ENCODE peak calls at places on chromosome 6, in nine cellular contexts. Q, X, V, O, F, R, S, W and T are unnamed samples.

GRCh38 chr6:24761193-24761835 is 13.4 kb upstream of the GMNN start:
- DNase-seq in F (peak; percentile 28), R (no peak), O (peak; percentile 10), S (no peak), Q (no peak), W (no peak), X (no peak), V (no peak), T (no peak)

GRCh38 chr6:67094431-67094830 is 1387.4 kb upstream of the EYS start:
- DNase-seq in F (no peak), R (no peak), O (no peak), V (no peak), Q (no peak), S (no peak), X (no peak), W (no peak), T (no peak)

GRCh38 chr6:1136415-1136774 is 175.5 kb upstream of the FOXQ1 start:
- DNase-seq in Q (peak; percentile 22), X (no peak), F (no peak), V (no peak), S (no peak), O (no peak), W (no peak), R (no peak), T (peak; percentile 82)

GRCh38 chr6:27568226-27568889 is 95.5 kb upstream of the ZNF184 start:
- DNase-seq in W (no peak), R (no peak), V (no peak), F (no peak), Q (no peak), X (no peak), O (no peak), S (no peak), T (peak; percentile 42)

GRCh38 chr6:128114164-128114563 is 213.3 kb upstream of the THEMIS start:
- DNase-seq in S (no peak), X (no peak), F (no peak), R (no peak), Q (no peak), V (no peak), W (no peak), O (no peak), T (no peak)

GRCh38 chr6:70901324-70901723 is 55.5 kb downstream of the B3GAT2 start:
- DNase-seq in S (no peak), V (no peak), W (no peak), Q (no peak), O (no peak), F (no peak), X (no peak), R (peak; percentile 4), T (peak; percentile 11)

GRCh38 chr6:127971945-127972391 is 71.1 kb upstream of the THEMIS start:
- DNase-seq in F (no peak), O (peak; percentile 21), S (no peak), X (no peak), V (no peak), R (no peak), Q (no peak), W (no peak), T (peak; percentile 35)

GRCh38 chr6:43668151-43669028 is 19.2 kb downstream of the MRPS18A start:
- DNase-seq in S (peak; percentile 73), X (peak; percentile 75), O (peak; percentile 68), R (peak; percentile 56), W (no peak), Q (peak; percentile 84), V (peak; percentile 77), F (peak; percentile 70), T (peak; percentile 67)

GRCh38 chr6:113860165-113860955 is 3.2 kb downstream of the MARCKS start:
- DNase-seq in X (peak; percentile 18), V (peak; percentile 67), O (peak; percentile 20), Q (peak; percentile 40), R (no peak), W (no peak), S (no peak), F (peak; percentile 28), T (peak; percentile 44)

GRCh38 chr6:17178754-17179153 is 76.9 kb downstream of the STMND1 start:
- DNase-seq in O (no peak), V (no peak), Q (no peak), X (no peak), R (no peak), S (no peak), W (no peak), F (no peak), T (no peak)

GRCh38 chr6:49499121-49499520 is 602 bp upstream of the GLYATL3 start:
- DNase-seq in X (no peak), V (no peak), W (no peak), S (no peak), Q (no peak), F (no peak), R (no peak), O (no peak), T (no peak)

GRCh38 chr6:26457796-26458688 is at the start of gene BTN2A1:
- DNase-seq in R (peak; percentile 84), X (peak; percentile 79), F (peak; percentile 81), O (peak; percentile 90), S (peak; percentile 76), Q (peak; percentile 83), W (peak; percentile 33), V (peak; percentile 73), T (peak; percentile 94)
- TF ChIP-seq CTCF in R (no peak), X (no peak), F (no peak), O (no peak), S (no peak), Q (no peak), W (no peak), V (no peak), T (no peak)

GRCh38 chr6:14283600-14284235 is 166.1 kb downstream of the CD83 start:
- DNase-seq in S (no peak), W (no peak), R (no peak), Q (no peak), V (no peak), F (no peak), O (no peak), X (no peak), T (peak; percentile 48)
- TF ChIP-seq CTCF in S (no peak), W (no peak), R (peak; percentile 15), Q (no peak), V (no peak), F (no peak), O (no peak), X (no peak), T (no peak)

GRCh38 chr6:3235969-3236368 is 8.5 kb upstream of the TUBB2B start:
- DNase-seq in Q (no peak), S (no peak), O (peak; percentile 39), F (no peak), X (no peak), V (no peak), W (no peak), R (no peak), T (no peak)

GRCh38 chr6:3235486-3235885 is 8.0 kb upstream of the TUBB2B start:
- DNase-seq in V (no peak), Q (no peak), R (no peak), S (no peak), X (no peak), W (no peak), F (no peak), O (peak; percentile 58), T (no peak)

GRCh38 chr6:3240595-3240994 is 13.1 kb upstream of the TUBB2B start:
- DNase-seq in Q (no peak), W (no peak), O (no peak), S (no peak), V (no peak), R (no peak), X (no peak), F (no peak), T (no peak)

GRCh38 chr6:3237761-3238662 is 10.6 kb upstream of the TUBB2B start:
- DNase-seq in Q (no peak), V (no peak), O (peak; percentile 46), F (no peak), R (no peak), W (no peak), S (no peak), X (no peak), T (no peak)

DNA sequence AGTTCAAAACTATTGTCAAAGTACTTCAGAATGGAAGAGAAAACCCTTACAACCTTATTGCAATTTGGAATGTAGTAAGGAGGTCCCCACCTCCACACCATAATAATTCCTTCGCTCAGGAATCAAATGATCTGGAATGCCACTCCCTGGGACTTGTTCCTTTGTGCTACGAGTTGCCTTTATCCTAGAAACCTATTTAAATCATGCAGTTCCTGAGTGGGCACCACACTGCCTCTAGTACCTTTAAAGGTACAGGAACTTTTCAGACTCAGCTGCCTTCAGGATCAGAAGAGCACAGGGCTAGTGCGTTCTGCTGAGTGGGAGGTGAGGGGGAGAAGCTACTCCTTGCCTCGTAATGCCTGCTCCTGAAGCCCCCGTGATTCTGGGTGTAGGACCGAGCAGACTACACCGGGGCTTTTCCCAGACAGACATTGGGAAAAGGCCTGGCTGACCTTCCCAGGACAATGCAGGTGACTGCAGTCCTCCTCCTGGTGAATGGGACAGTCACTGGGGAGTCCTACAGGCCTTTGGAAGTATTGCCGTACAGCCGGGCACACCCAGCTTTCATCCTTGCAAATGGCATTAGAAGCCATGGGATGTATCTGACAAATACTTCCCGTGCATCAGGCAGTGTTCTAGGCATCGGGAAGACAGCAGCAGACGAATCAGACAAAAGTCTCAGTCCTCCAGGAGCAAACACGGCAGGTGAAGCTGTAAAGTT is 11.8 kb upstream of the TUBB2B start:
- DNase-seq in Q (no peak), V (no peak), F (no peak), O (no peak), R (peak; percentile 49), X (no peak), S (no peak), W (no peak), T (no peak)
- TF ChIP-seq CTCF in Q (no peak), V (no peak), F (no peak), O (no peak), R (no peak), X (no peak), S (no peak), W (no peak), T (no peak)

GRCh38 chr6:131914234-131914633 is 36.9 kb downstream of the CCN2 start:
- DNase-seq in F (no peak), S (no peak), X (no peak), Q (no peak), W (no peak), V (no peak), O (no peak), R (no peak), T (peak; percentile 26)

GRCh38 chr6:131909408-131910218 is 41.6 kb downstream of the CCN2 start:
- DNase-seq in V (peak; percentile 76), Q (peak; percentile 58), X (peak; percentile 61), O (peak; percentile 69), S (no peak), R (peak; percentile 57), F (peak; percentile 89), W (peak; percentile 84), T (peak; percentile 86)

GRCh38 chr6:131911951-131912350 is 39.2 kb downstream of the CCN2 start:
- DNase-seq in W (no peak), X (no peak), F (no peak), V (no peak), Q (no peak), S (no peak), R (no peak), O (no peak), T (no peak)

GRCh38 chr6:131910956-131911355 is 40.2 kb downstream of the CCN2 start:
- DNase-seq in W (no peak), V (no peak), O (no peak), X (no peak), S (no peak), F (no peak), Q (no peak), R (no peak), T (no peak)

DNA sequence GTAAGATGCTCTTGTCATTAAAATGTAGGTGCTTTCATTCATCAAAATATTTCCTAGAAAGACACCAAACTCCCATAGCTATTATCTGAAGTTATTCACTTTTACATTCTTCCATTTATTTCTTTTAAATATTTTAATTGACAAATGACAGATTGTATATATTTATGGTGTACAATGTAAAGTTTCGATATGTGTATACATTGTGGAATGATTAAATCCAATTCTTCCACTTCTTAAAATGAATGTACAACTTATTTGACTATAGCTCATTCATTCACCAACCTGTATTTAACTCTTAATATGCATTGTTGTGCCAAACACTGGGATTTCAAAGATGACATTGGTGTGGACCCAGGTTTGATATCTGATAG is 41.0 kb downstream of the CCN2 start:
- DNase-seq in O (no peak), Q (no peak), R (no peak), W (no peak), F (no peak), X (no peak), S (no peak), V (no peak), T (no peak)
- TF ChIP-seq CTCF in O (no peak), Q (no peak), R (no peak), W (no peak), F (no peak), X (no peak), S (no peak), V (no peak), T (no peak)